ENCODE peak calls at places on chromosomes 11 and 22, in seven cellular contexts. One of them, this sample, is unnamed.

GRCh38 chr11:13685461-13686108 is 17.1 kb downstream of the FAR1 start:
- DNase-seq in HCT116: no peak
- DNase-seq in kidney: no peak
- DNase-seq in PC-3: no peak
- DNase-seq in colonic mucosa: no peak
- DNase-seq in endothelial cell of umbilical vein: peak; percentile 81
- DNase-seq in MM.1S: no peak
- DNase-seq in this sample: no peak

GRCh38 chr11:111336582-111337256 is 38.4 kb downstream of the POU2AF3 start:
- DNase-seq in HCT116: no peak
- DNase-seq in kidney: no peak
- DNase-seq in PC-3: no peak
- DNase-seq in colonic mucosa: no peak
- DNase-seq in endothelial cell of umbilical vein: no peak
- DNase-seq in MM.1S: no peak
- DNase-seq in this sample: no peak

GRCh38 chr11:32434387-32435151 is 770 bp downstream of the WT1 start:
- DNase-seq in HCT116: no peak
- DNase-seq in kidney: no peak
- DNase-seq in PC-3: peak; percentile 62
- DNase-seq in colonic mucosa: no peak
- DNase-seq in endothelial cell of umbilical vein: no peak
- DNase-seq in MM.1S: no peak
- DNase-seq in this sample: no peak

GRCh38 chr22:17807571-17808410 is 33.5 kb upstream of the BID start:
- DNase-seq in HCT116: no peak
- DNase-seq in kidney: peak; percentile 89
- DNase-seq in PC-3: no peak
- DNase-seq in colonic mucosa: no peak
- DNase-seq in endothelial cell of umbilical vein: no peak
- DNase-seq in MM.1S: no peak
- DNase-seq in this sample: no peak

GRCh38 chr22:39665661-39666431 is 95.3 kb downstream of the CACNA1I start:
- DNase-seq in HCT116: no peak
- DNase-seq in kidney: no peak
- DNase-seq in PC-3: no peak
- DNase-seq in colonic mucosa: no peak
- DNase-seq in endothelial cell of umbilical vein: no peak
- DNase-seq in MM.1S: no peak
- DNase-seq in this sample: no peak

GRCh38 chr11:92480519-92480918 is 255.9 kb downstream of the FAT3 start:
- DNase-seq in HCT116: no peak
- DNase-seq in kidney: no peak
- DNase-seq in PC-3: peak; percentile 6
- DNase-seq in colonic mucosa: no peak
- DNase-seq in endothelial cell of umbilical vein: no peak
- DNase-seq in MM.1S: no peak
- DNase-seq in this sample: no peak

GRCh38 chr11:78192223-78192719 is 3.6 kb downstream of the USP35 start:
- DNase-seq in HCT116: no peak
- DNase-seq in kidney: no peak
- DNase-seq in PC-3: no peak
- DNase-seq in colonic mucosa: no peak
- DNase-seq in endothelial cell of umbilical vein: no peak
- DNase-seq in MM.1S: no peak
- DNase-seq in this sample: no peak

GRCh38 chr22:48851933-48852549 is 975.6 kb downstream of the BRD1 start:
- DNase-seq in HCT116: no peak
- DNase-seq in kidney: peak; percentile 41
- DNase-seq in PC-3: no peak
- DNase-seq in colonic mucosa: no peak
- DNase-seq in endothelial cell of umbilical vein: no peak
- DNase-seq in MM.1S: no peak
- DNase-seq in this sample: no peak

GRCh38 chr11:76770642-76771445 is 12.3 kb upstream of the TSKU start:
- DNase-seq in HCT116: no peak
- DNase-seq in kidney: no peak
- DNase-seq in PC-3: peak; percentile 92
- DNase-seq in colonic mucosa: peak; percentile 63
- DNase-seq in endothelial cell of umbilical vein: no peak
- DNase-seq in MM.1S: peak; percentile 76
- DNase-seq in this sample: peak; percentile 84

GRCh38 chr22:49444781-49445180 is 382.9 kb downstream of the BRD1 start:
- DNase-seq in HCT116: no peak
- DNase-seq in kidney: no peak
- DNase-seq in PC-3: no peak
- DNase-seq in colonic mucosa: no peak
- DNase-seq in endothelial cell of umbilical vein: no peak
- DNase-seq in MM.1S: no peak
- DNase-seq in this sample: no peak

GRCh38 chr11:119100246-119100959 is 1.2 kb downstream of the DPAGT1 start:
- DNase-seq in HCT116: peak; percentile 61
- DNase-seq in kidney: no peak
- DNase-seq in PC-3: peak; percentile 76
- DNase-seq in colonic mucosa: no peak
- DNase-seq in endothelial cell of umbilical vein: peak; percentile 50
- DNase-seq in MM.1S: no peak
- DNase-seq in this sample: peak; percentile 48

GRCh38 chr11:118895093-118896039 is 11.7 kb downstream of the CXCR5 start:
- DNase-seq in HCT116: no peak
- DNase-seq in kidney: peak; percentile 78
- DNase-seq in PC-3: no peak
- DNase-seq in colonic mucosa: no peak
- DNase-seq in endothelial cell of umbilical vein: no peak
- DNase-seq in MM.1S: no peak
- DNase-seq in this sample: no peak

GRCh38 chr22:17167486-17167885 is 8.4 kb upstream of the HDHD5 start:
- DNase-seq in HCT116: no peak
- DNase-seq in kidney: no peak
- DNase-seq in PC-3: no peak
- DNase-seq in colonic mucosa: no peak
- DNase-seq in endothelial cell of umbilical vein: no peak
- DNase-seq in MM.1S: no peak
- DNase-seq in this sample: no peak

GRCh38 chr22:33832558-33833151 is 87.6 kb downstream of the LARGE1 start:
- DNase-seq in HCT116: no peak
- DNase-seq in kidney: no peak
- DNase-seq in PC-3: no peak
- DNase-seq in colonic mucosa: no peak
- DNase-seq in endothelial cell of umbilical vein: no peak
- DNase-seq in MM.1S: no peak
- DNase-seq in this sample: no peak

DNA sequence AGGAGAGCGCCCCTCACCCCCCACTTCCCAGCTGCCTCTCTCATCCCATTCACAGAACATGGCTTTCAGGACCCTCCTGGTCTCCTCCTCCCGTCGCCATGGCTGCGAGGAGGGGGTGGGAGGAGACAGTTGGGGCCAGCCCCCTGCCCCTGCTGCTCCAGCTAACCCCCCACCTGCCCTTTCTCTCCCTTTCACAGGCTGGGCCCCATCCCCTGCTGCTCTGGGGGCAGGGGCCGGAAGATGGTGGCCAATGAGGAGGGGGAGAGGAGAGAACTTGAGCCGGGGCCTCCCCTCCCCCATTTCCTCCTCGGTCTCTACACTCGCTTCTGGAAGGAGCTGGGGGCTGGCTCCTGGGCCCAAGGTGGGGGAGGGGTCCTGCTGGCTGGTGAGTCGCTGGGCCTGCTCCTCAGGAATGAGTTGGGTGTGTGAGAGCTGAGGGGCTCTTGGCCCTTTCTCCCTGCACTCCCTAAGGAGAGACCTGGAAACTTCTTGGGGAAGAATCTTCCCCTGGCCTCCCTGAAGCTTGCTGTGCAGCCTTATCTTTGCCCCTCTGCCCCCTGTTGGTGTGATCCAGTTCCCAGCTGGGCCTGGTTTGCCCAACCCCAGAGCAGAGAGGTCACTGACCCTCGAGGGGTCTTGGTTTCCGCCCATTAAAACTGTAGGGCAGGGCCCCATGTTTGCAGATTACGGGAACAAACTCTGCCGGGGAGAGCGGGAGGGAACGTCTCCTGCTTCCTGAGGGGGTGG is 10.2 kb downstream of the YPEL4 start:
- DNase-seq in HCT116: no peak
- DNase-seq in kidney: no peak
- DNase-seq in PC-3: peak; percentile 51
- DNase-seq in colonic mucosa: no peak
- DNase-seq in endothelial cell of umbilical vein: peak; percentile 42
- DNase-seq in MM.1S: no peak
- DNase-seq in this sample: no peak
- H3K27ac ChIP-seq in HCT116: peak overlapping the region; percentile 65
- H3K27ac ChIP-seq in kidney: peak overlapping the region; percentile 48
- H3K27ac ChIP-seq in PC-3: no peak overlapping the region
- H3K27ac ChIP-seq in colonic mucosa: no peak overlapping the region
- H3K27ac ChIP-seq in endothelial cell of umbilical vein: no peak overlapping the region
- H3K27ac ChIP-seq in MM.1S: no peak overlapping the region
- H3K27ac ChIP-seq in this sample: peak overlapping the region; percentile 81

DNA sequence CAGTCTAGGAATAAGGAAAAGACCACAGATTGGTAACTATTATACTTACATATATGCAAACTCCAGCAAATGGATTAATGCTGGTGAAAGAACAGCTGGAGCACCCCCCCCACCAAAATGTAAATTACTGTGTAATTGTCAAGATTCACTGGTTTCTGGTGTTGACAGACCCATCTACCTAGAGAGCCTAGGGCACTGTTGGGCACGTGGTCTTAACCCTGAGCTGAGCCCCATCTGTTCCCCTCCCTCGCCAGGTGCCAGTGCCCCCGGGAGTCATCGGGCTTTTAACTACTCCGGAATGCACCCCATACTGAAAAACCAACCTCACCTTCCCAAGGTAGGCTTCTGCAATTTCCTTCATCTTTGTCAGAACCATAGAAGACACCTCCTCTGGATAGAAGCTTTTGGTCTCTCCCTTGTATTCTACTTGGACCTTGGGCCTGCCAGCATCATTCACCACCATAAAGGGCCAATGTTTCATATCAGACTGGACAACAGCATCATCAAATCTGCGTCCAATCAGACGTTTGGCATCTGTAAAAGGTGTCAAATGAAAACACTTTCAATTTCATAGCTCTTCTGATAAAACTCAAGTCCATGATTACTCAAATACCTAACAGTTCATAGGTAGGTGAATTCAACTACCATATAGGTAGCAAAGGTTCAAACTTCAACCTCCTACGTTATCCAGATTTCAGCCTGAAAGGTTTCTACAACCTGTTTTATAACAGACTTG is 1.5 kb downstream of the HSPA8 start:
- DNase-seq in HCT116: no peak
- DNase-seq in kidney: no peak
- DNase-seq in PC-3: no peak
- DNase-seq in colonic mucosa: no peak
- DNase-seq in endothelial cell of umbilical vein: no peak
- DNase-seq in MM.1S: peak; percentile 45
- DNase-seq in this sample: no peak
- H3K4me1 ChIP-seq in HCT116: peaks cover 13% of the 10 kb centered on the region
- H3K4me1 ChIP-seq in kidney: peaks cover 40% of the 10 kb centered on the region
- H3K4me1 ChIP-seq in PC-3: peaks cover 43% of the 10 kb centered on the region
- H3K4me1 ChIP-seq in colonic mucosa: peaks cover 13% of the 10 kb centered on the region
- H3K4me1 ChIP-seq in endothelial cell of umbilical vein: peaks cover 29% of the 10 kb centered on the region
- H3K4me1 ChIP-seq in MM.1S: peaks cover 28% of the 10 kb centered on the region
- H3K4me1 ChIP-seq in this sample: peaks cover 26% of the 10 kb centered on the region

GRCh38 chr22:21043856-21044535 is 1.8 kb upstream of the LRRC74B start:
- DNase-seq in HCT116: no peak
- DNase-seq in kidney: no peak
- DNase-seq in PC-3: no peak
- DNase-seq in colonic mucosa: no peak
- DNase-seq in endothelial cell of umbilical vein: no peak
- DNase-seq in MM.1S: no peak
- DNase-seq in this sample: peak; percentile 5

GRCh38 chr22:21045585-21046294 is at the start of gene LRRC74B:
- DNase-seq in HCT116: peak; percentile 63
- DNase-seq in kidney: peak; percentile 97
- DNase-seq in PC-3: peak; percentile 79
- DNase-seq in colonic mucosa: peak; percentile 88
- DNase-seq in endothelial cell of umbilical vein: peak; percentile 88
- DNase-seq in MM.1S: peak; percentile 94
- DNase-seq in this sample: peak; percentile 87

GRCh38 chr22:21047035-21047661 is 1.4 kb downstream of the LRRC74B start:
- DNase-seq in HCT116: no peak
- DNase-seq in kidney: no peak
- DNase-seq in PC-3: no peak
- DNase-seq in colonic mucosa: no peak
- DNase-seq in endothelial cell of umbilical vein: no peak
- DNase-seq in MM.1S: no peak
- DNase-seq in this sample: no peak

GRCh38 chr22:21042978-21043855 is 2.5 kb upstream of the LRRC74B start:
- DNase-seq in HCT116: no peak
- DNase-seq in kidney: no peak
- DNase-seq in PC-3: peak; percentile 24
- DNase-seq in colonic mucosa: peak; percentile 50
- DNase-seq in endothelial cell of umbilical vein: no peak
- DNase-seq in MM.1S: no peak
- DNase-seq in this sample: no peak

DNA sequence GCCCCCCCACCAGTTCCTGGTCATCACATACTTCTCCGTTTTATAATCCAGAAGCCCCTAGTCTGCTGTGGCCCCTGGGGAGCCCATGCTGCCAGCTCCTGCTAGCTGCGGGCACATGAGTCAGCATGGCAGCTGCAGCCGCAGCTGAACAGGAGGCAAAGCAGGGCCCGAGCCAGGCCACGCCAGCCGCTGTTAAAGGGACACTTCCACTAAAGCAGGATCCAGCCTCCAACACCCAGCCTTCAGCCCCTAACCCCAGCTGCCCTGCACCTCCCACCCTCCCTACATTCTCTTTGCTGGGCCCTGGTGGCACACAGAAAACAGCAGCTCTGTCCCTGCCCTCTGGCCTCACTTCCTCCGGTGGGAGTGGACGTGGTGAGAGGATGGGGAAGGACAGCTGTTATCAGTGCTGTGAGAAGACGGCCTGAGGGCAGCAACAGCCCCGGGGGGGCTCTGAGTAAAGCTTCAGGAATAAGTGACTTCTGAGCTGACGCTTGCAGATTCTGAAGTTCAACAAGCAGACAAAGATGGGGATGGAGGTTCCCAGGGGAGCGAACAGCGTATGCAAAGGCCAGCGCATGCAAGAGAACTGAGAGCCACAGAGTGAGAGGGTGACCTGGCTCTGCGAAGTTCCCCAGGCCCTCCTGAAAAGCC is 688 bp upstream of the LRRC74B start:
- DNase-seq in HCT116: no peak
- DNase-seq in kidney: peak; percentile 69
- DNase-seq in PC-3: peak; percentile 15
- DNase-seq in colonic mucosa: no peak
- DNase-seq in endothelial cell of umbilical vein: no peak
- DNase-seq in MM.1S: no peak
- DNase-seq in this sample: peak; percentile 25
- H3K9ac ChIP-seq in HCT116: no peak overlapping the region
- H3K9ac ChIP-seq in kidney: no peak overlapping the region
- H3K9ac ChIP-seq in PC-3: no peak overlapping the region
- H3K9ac ChIP-seq in colonic mucosa: no peak overlapping the region
- H3K9ac ChIP-seq in endothelial cell of umbilical vein: no peak overlapping the region
- H3K9ac ChIP-seq in MM.1S: peak overlapping the region; percentile 39
- H3K9ac ChIP-seq in this sample: no peak overlapping the region

DNA sequence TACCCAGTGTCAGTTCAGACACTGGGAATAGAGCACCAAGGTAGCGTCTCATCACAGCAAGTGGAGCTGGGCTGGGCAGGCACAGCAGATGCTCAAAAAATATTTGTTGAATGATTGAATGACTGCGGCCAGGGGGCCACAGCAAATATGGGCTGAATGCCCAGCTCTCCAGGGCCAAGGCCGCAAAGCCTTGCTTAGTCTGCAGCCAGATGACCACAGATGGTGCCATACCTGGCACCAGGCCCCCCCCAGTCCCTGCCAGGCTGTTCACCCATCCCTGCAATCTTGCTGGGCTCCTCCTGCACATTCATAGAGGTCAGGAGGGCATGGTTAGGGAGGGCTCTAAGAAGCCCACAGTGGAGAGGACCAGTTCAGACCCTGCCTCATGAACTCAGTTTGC is 32.9 kb downstream of the ZC3H7B start:
- DNase-seq in HCT116: no peak
- DNase-seq in kidney: no peak
- DNase-seq in PC-3: no peak
- DNase-seq in colonic mucosa: no peak
- DNase-seq in endothelial cell of umbilical vein: no peak
- DNase-seq in MM.1S: no peak
- DNase-seq in this sample: no peak
- H3K27ac ChIP-seq in HCT116: no peak overlapping the region
- H3K27ac ChIP-seq in kidney: no peak overlapping the region
- H3K27ac ChIP-seq in PC-3: no peak overlapping the region
- H3K27ac ChIP-seq in colonic mucosa: no peak overlapping the region
- H3K27ac ChIP-seq in endothelial cell of umbilical vein: no peak overlapping the region
- H3K27ac ChIP-seq in MM.1S: no peak overlapping the region
- H3K27ac ChIP-seq in this sample: no peak overlapping the region

This sample was measured in mammary epithelial cell.